ENCODE peak calls at places on chromosomes 11 and 22, in four cellular contexts. One of them, this sample, is unnamed. For H3K27me3, the result is how much of the 10 kb centered on the place peaks cover.

GRCh38 chr11:116445108-116446047 is 327.4 kb downstream of the BUD13 start:
- DNase-seq in ascending aorta: no peak
- DNase-seq in CD8-positive, alpha-beta memory T cell: no peak
- DNase-seq in Karpas-422: no peak
- DNase-seq in this sample: peak

GRCh38 chr11:78834886-78835285 is 260.2 kb upstream of the NARS2 start:
- DNase-seq in ascending aorta: no peak
- DNase-seq in CD8-positive, alpha-beta memory T cell: no peak
- DNase-seq in Karpas-422: no peak
- DNase-seq in this sample: no peak

GRCh38 chr11:34614334-34615113 is 6.4 kb upstream of the EHF start:
- DNase-seq in Karpas-422: no peak
- DNase-seq in CD8-positive, alpha-beta memory T cell: no peak
- DNase-seq in ascending aorta: no peak
- DNase-seq in this sample: no peak

GRCh38 chr11:122209619-122210377 is 93.8 kb upstream of the BLID start:
- DNase-seq in CD8-positive, alpha-beta memory T cell: no peak
- DNase-seq in ascending aorta: peak
- DNase-seq in Karpas-422: no peak
- DNase-seq in this sample: no peak

GRCh38 chr11:133713406-133713805 is 131.9 kb downstream of the SPATA19 start:
- DNase-seq in ascending aorta: no peak
- DNase-seq in Karpas-422: no peak
- DNase-seq in CD8-positive, alpha-beta memory T cell: no peak
- DNase-seq in this sample: no peak

GRCh38 chr11:115042002-115042401 is 363.7 kb downstream of the NXPE2 start:
- DNase-seq in Karpas-422: no peak
- DNase-seq in CD8-positive, alpha-beta memory T cell: no peak
- DNase-seq in ascending aorta: no peak
- DNase-seq in this sample: peak

GRCh38 chr22:31272522-31273446 is 19.5 kb downstream of the PIK3IP1 start:
- DNase-seq in CD8-positive, alpha-beta memory T cell: no peak
- DNase-seq in ascending aorta: no peak
- DNase-seq in Karpas-422: peak
- DNase-seq in this sample: peak

GRCh38 chr11:120137187-120137610 is 714 bp downstream of the TRIM29 start:
- DNase-seq in CD8-positive, alpha-beta memory T cell: no peak
- DNase-seq in ascending aorta: no peak
- DNase-seq in Karpas-422: no peak
- DNase-seq in this sample: no peak

GRCh38 chr11:32374261-32374711 is 61.1 kb downstream of the WT1 start:
- DNase-seq in ascending aorta: no peak
- DNase-seq in Karpas-422: peak
- DNase-seq in CD8-positive, alpha-beta memory T cell: no peak
- DNase-seq in this sample: peak

GRCh38 chr22:37824674-37825641 is 1.8 kb downstream of the GALR3 start:
- DNase-seq in CD8-positive, alpha-beta memory T cell: no peak
- DNase-seq in ascending aorta: no peak
- DNase-seq in Karpas-422: no peak
- DNase-seq in this sample: peak

DNA sequence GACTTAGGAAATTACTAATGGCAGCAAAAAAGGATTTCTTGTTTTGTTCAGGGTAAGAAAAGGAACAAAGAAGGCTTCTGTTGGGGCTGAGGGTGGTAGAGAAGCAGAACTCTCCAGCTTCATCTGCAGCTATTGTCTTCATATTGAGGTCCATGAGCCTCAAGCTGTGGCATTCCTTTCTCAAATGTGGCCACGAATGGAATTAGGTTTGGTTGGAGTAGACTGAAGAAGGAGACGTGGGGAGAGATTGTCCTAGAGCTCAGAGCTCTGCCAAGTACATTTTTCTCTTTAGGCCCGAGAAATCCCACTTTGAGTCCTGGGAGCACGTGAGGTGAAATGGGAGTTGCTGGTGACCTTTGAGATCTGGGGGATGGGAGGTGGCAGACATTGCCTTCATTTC is 25.8 kb upstream of the MYOD1 start:
- DNase-seq in CD8-positive, alpha-beta memory T cell: no peak
- DNase-seq in ascending aorta: no peak
- DNase-seq in Karpas-422: no peak
- DNase-seq in this sample: no peak
- H3K27me3 ChIP-seq in CD8-positive, alpha-beta memory T cell: under half
- H3K27me3 ChIP-seq in ascending aorta: under half
- H3K27me3 ChIP-seq in Karpas-422: under half
- H3K27me3 ChIP-seq in this sample: under half

GRCh38 chr11:45614196-45614828 is 51.1 kb downstream of the CHST1 start:
- DNase-seq in CD8-positive, alpha-beta memory T cell: no peak
- DNase-seq in Karpas-422: no peak
- DNase-seq in ascending aorta: no peak
- DNase-seq in this sample: no peak
- H3K27me3 ChIP-seq in CD8-positive, alpha-beta memory T cell: under half
- H3K27me3 ChIP-seq in Karpas-422: under half
- H3K27me3 ChIP-seq in ascending aorta: under half
- H3K27me3 ChIP-seq in this sample: under half

GRCh38 chr11:20566591-20567434 is 32.6 kb upstream of the SLC6A5 start:
- DNase-seq in CD8-positive, alpha-beta memory T cell: no peak
- DNase-seq in Karpas-422: no peak
- DNase-seq in ascending aorta: no peak
- DNase-seq in this sample: no peak
- H3K27me3 ChIP-seq in CD8-positive, alpha-beta memory T cell: under half
- H3K27me3 ChIP-seq in Karpas-422: under half
- H3K27me3 ChIP-seq in ascending aorta: under half
- H3K27me3 ChIP-seq in this sample: under half

GRCh38 chr11:72634016-72634415 is 40.2 kb downstream of the PDE2A start:
- DNase-seq in ascending aorta: no peak
- DNase-seq in CD8-positive, alpha-beta memory T cell: no peak
- DNase-seq in Karpas-422: no peak
- DNase-seq in this sample: no peak

GRCh38 chr11:72634472-72635095 is 39.6 kb downstream of the PDE2A start:
- DNase-seq in CD8-positive, alpha-beta memory T cell: no peak
- DNase-seq in Karpas-422: no peak
- DNase-seq in ascending aorta: no peak
- DNase-seq in this sample: no peak

GRCh38 chr11:72633068-72633467 is 41.2 kb downstream of the PDE2A start:
- DNase-seq in Karpas-422: no peak
- DNase-seq in ascending aorta: no peak
- DNase-seq in CD8-positive, alpha-beta memory T cell: no peak
- DNase-seq in this sample: no peak

GRCh38 chr11:72630104-72630852 is 43.9 kb downstream of the PDE2A start:
- DNase-seq in Karpas-422: no peak
- DNase-seq in CD8-positive, alpha-beta memory T cell: no peak
- DNase-seq in ascending aorta: no peak
- DNase-seq in this sample: no peak

DNA sequence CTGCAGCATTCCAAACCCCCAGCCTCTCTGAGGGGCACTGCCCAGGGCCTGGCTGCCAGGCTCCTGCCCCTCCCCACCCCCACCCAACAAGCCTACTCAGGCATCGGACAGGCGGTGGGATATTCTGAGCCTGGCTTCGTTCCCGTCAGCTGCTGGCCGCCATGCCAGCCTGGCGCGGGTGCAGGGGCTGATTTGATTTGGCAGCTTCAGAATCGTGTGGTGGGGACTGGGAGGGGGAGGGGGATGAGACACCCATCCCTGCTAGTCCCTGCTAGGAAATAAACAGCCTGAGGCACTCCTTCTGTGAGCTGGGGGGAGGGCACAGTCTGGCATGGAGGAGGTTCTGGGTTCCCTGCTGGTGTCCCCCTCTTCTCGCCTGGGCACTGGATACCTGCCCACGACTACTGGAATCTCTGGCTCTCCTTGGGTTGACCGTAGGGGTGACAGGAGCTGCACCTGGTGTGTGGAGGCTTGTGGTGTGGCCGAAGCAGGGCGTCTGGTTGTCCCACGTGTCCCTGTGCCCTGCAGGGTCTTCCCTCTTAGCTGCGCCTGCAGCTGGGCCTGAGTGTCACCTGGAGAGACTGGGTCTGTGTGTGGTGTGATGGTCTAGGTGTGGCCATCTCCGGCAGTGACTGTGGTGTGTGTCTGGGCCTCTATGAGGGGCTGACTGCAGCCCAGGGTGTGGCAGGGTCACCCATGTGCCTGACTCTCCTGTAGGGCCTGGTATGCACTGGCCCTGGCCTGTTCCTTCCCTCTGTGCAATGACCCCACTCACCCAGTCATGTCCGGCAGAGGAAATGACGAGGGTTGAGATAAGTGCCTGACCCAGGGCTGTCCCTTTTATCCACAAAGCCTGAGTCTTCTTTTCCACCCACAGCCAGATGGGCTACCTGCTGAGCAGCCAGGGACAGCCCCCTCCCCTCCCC is 42.2 kb downstream of the PDE2A start:
- DNase-seq in CD8-positive, alpha-beta memory T cell: no peak
- DNase-seq in Karpas-422: no peak
- DNase-seq in ascending aorta: no peak
- DNase-seq in this sample: peak
- H3K27me3 ChIP-seq in CD8-positive, alpha-beta memory T cell: under half
- H3K27me3 ChIP-seq in Karpas-422: under half
- H3K27me3 ChIP-seq in ascending aorta: under half
- H3K27me3 ChIP-seq in this sample: under half

DNA sequence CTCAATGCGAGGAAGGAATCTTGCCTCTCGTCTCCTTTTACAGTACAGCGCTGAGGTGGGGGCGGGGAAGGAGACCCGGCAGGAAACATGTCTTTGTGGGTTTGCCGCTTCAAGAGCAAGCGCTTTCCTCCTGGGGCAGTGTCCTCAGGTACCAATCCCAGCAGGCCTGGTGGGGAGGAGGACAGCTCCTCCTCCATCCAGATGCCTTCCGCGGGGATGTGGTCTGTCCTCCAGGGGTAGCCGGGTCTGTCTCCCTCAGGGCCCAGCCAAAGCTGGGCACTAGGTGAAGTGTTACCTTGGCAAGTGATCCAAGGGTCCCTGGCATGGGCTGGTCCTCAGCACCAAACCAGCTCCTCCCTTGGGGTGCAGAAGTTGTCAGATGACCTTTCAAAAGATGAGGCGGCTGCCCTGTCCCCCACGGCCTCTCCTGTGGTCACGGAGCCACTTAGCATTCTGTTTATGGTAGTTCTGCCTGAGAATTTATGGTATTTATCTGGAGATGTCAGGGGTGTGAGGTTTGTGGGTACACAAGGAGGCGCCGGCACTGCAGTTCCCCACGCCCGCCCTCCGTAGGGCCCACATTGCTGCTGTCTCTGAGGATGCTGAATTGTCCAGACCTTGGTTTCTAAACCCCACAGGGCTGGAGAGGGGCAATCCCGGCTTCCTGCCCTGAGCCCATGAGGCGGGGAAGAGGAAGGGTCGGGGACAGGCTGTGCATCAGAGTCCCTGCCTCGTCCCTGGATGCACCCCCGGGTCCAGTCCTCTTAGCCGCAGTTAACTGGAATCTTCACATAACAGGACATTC is 93.5 kb upstream of the ANO1 start:
- DNase-seq in ascending aorta: no peak
- DNase-seq in CD8-positive, alpha-beta memory T cell: no peak
- DNase-seq in Karpas-422: no peak
- DNase-seq in this sample: peak
- H3K27me3 ChIP-seq in ascending aorta: under half
- H3K27me3 ChIP-seq in CD8-positive, alpha-beta memory T cell: under half
- H3K27me3 ChIP-seq in Karpas-422: under half
- H3K27me3 ChIP-seq in this sample: half or more

GRCh38 chr22:29478326-29479276 is 1.4 kb upstream of the NEFH start:
- DNase-seq in ascending aorta: no peak
- DNase-seq in Karpas-422: peak
- DNase-seq in CD8-positive, alpha-beta memory T cell: no peak
- DNase-seq in this sample: peak

GRCh38 chr22:29477919-29478318 is 2.1 kb upstream of the NEFH start:
- DNase-seq in ascending aorta: no peak
- DNase-seq in Karpas-422: no peak
- DNase-seq in CD8-positive, alpha-beta memory T cell: no peak
- DNase-seq in this sample: peak

GRCh38 chr22:29480512-29481264 is 670 bp downstream of the NEFH start:
- DNase-seq in Karpas-422: no peak
- DNase-seq in CD8-positive, alpha-beta memory T cell: peak
- DNase-seq in ascending aorta: no peak
- DNase-seq in this sample: peak

GRCh38 chr22:29480262-29480511 is 169 bp downstream of the NEFH start:
- DNase-seq in ascending aorta: no peak
- DNase-seq in Karpas-422: no peak
- DNase-seq in CD8-positive, alpha-beta memory T cell: no peak
- DNase-seq in this sample: no peak

DNA sequence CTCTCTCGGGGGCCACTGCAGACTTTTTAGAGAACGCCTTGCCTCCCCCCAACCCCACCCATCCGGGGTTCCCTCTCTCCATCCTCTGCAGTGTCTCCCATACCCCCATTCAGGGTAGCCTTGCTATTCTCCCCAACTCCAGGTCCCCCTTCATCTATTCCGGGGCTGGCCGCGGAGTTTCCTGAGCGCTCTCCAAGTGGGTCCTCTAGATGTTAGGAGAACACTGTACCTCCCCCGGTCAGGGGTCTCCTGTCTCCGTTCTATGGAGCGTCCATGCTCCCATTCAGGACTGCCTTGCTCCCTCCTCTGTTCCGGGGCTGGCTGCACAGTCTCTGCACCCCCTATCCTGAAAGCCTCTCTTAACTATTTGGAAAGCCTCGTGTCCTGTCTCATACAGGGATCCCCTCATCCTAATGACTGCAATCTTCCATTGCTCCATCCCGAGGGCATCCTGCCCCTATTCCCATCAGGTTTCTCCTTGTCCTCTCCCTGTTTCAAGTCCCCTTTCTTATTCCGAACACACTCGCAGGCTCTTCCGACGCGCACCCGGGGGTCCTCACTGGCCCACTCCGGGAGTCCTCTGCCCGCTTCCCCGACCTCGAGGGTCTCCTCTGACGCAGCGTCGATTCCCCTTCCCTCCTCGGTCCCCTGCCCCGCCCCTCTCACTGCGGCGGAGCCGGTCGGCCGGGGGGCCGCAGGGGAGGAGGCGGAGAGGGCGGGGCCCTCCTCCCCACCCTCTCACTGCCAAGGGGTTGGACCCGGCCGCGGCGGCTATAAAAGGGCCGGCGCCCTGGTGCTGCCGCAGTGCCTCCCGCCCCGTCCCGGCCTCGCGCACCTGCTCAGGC is at the start of gene NEFH:
- DNase-seq in ascending aorta: no peak
- DNase-seq in Karpas-422: no peak
- DNase-seq in CD8-positive, alpha-beta memory T cell: no peak
- DNase-seq in this sample: peak
- H3K27me3 ChIP-seq in ascending aorta: under half
- H3K27me3 ChIP-seq in Karpas-422: under half
- H3K27me3 ChIP-seq in CD8-positive, alpha-beta memory T cell: under half
- H3K27me3 ChIP-seq in this sample: under half